ENCODE peak calls at places on chromosomes 5 and 9, in four cellular contexts. E, L, M and Q are unnamed samples.

GRCh38 chr9:123269316-123269715 is 930 bp upstream of the STRBP start:
- DNase-seq in E (no peak), L (peak), M (no peak), Q (no peak)

GRCh38 chr5:40736103-40736875 is 19.5 kb downstream of the TTC33 start:
- DNase-seq in E (no peak), L (no peak), M (peak), Q (peak)

GRCh38 chr9:117414220-117414905 is 494 bp downstream of the ASTN2 start:
- DNase-seq in E (no peak), L (no peak), M (no peak), Q (peak)

GRCh38 chr5:108420755-108421154 is 38.9 kb upstream of the FBXL17 start:
- DNase-seq in E (no peak), L (no peak), M (no peak), Q (no peak)

GRCh38 chr9:38405841-38406240 is 13.3 kb downstream of the ALDH1B1 start:
- DNase-seq in E (no peak), L (no peak), M (no peak), Q (peak)

GRCh38 chr9:133377721-133378216 is 1.6 kb downstream of the STKLD1 start:
- DNase-seq in E (no peak), L (peak), M (peak), Q (no peak)

GRCh38 chr5:165325201-165325600 is 1819.8 kb downstream of the MAT2B start:
- DNase-seq in E (no peak), L (no peak), M (no peak), Q (no peak)

GRCh38 chr5:42689391-42689790 is 67.2 kb upstream of the CCDC152 start:
- DNase-seq in E (no peak), L (no peak), M (no peak), Q (no peak)

GRCh38 chr5:68482199-68482598 is 266.6 kb downstream of the PIK3R1 start:
- DNase-seq in E (no peak), L (no peak), M (no peak), Q (no peak)